ENCODE peak calls at places on chromosomes 1 and 21, in ten cellular contexts. K is stimulated activated CD4-positive, alpha-beta T cell treated with anti-CD3 and anti-CD28 coated beads, Interleukin-1b, Interleukin-23, amount 100 ng/mL, for 1 hour; U is anterior cingulate cortex; I is activated gamma-delta T cell treated with Interleukin-2 at 50 U/mL for 16 hours; S is NCI-H510A treated with DMSO at 0.1 percent for 48 hours; T is non-pigmented ciliary epithelial cell; Y is thyroid gland; M is activated CD4-positive, alpha-beta T cell treated with anti-CD3 and anti-CD28 coated beads for 24 hours; C is T-cell; D is HTR-8/SVneo. O is an unnamed sample.

GRCh38 chr1:95309031-95309459 is 75.0 kb downstream of the RWDD3 start:
- DNase-seq in K (no peak), U (peak), I (no peak), S (peak), T (no peak), Y (no peak), M (no peak), C (no peak), D (peak), O (no peak)

GRCh38 chr1:230860617-230861384 is 7.5 kb downstream of the C1orf198 start:
- DNase-seq in K (no peak), U (no peak), I (no peak), S (no peak), T (no peak), Y (no peak), M (no peak), C (no peak), D (no peak), O (no peak)

GRCh38 chr1:152227310-152227928 is 3.4 kb upstream of the HRNR start:
- DNase-seq in K (no peak), U (no peak), I (no peak), S (no peak), T (no peak), Y (no peak), M (no peak), C (no peak), D (no peak), O (no peak)

GRCh38 chr1:235022341-235023196 is 106.1 kb downstream of the TOMM20 start:
- DNase-seq in K (no peak), U (no peak), I (no peak), S (no peak), T (no peak), Y (no peak), M (no peak), C (no peak), D (no peak), O (no peak)

GRCh38 chr21:36926989-36927695 is 39.3 kb downstream of the HLCS start:
- DNase-seq in K (no peak), U (no peak), I (no peak), S (no peak), T (no peak), Y (no peak), M (no peak), C (no peak), D (no peak), O (no peak)

GRCh38 chr1:187294421-187295201 is 465.9 kb downstream of the PLA2G4A start:
- DNase-seq in K (no peak), U (no peak), I (no peak), S (no peak), T (no peak), Y (no peak), M (no peak), C (no peak), D (no peak), O (no peak)

GRCh38 chr1:203189951-203190352 is 3.4 kb upstream of the CHI3L1 start:
- DNase-seq in K (no peak), U (peak), I (no peak), S (no peak), T (no peak), Y (no peak), M (no peak), C (no peak), D (no peak), O (no peak)

GRCh38 chr1:245105815-245106410 is 48.9 kb upstream of the KIF26B start:
- DNase-seq in K (no peak), U (no peak), I (no peak), S (no peak), T (no peak), Y (no peak), M (no peak), C (no peak), D (no peak), O (no peak)

GRCh38 chr1:23376890-23377811 is 7.5 kb upstream of the ZNF436 start:
- DNase-seq in K (no peak), U (no peak), I (no peak), S (no peak), T (no peak), Y (peak), M (no peak), C (no peak), D (peak), O (no peak)

GRCh38 chr1:112133487-112133886 is 144.0 kb upstream of the KCND3 start:
- DNase-seq in K (no peak), U (no peak), I (no peak), S (no peak), T (no peak), Y (no peak), M (no peak), C (no peak), D (no peak), O (no peak)

GRCh38 chr1:221497051-221497450 is 244.8 kb downstream of the DUSP10 start:
- DNase-seq in K (no peak), U (no peak), I (no peak), S (no peak), T (no peak), Y (no peak), M (no peak), C (no peak), D (no peak), O (no peak)